ENCODE peak calls at places on chromosomes 3 and 15, in ten cellular contexts. H, F, E, O, Y, M, R, B, L and S are unnamed samples.

GRCh38 chr3:6928064-6928463 is 67.1 kb downstream of the GRM7 start:
- DNase-seq in Y (no peak), E (no peak), H (no peak), O (no peak), B (no peak), M (no peak), F (no peak), R (no peak), L (no peak), S (no peak)

GRCh38 chr3:177195242-177195940 is 1.9 kb downstream of the TBL1XR1 start:
- DNase-seq in H (peak; percentile 22), L (peak; percentile 34), B (no peak), O (peak; percentile 79), R (no peak), F (no peak), M (no peak), Y (no peak), E (no peak), S (peak; percentile 7)

GRCh38 chr15:44177139-44177538 is 17.9 kb downstream of the FRMD5 start:
- DNase-seq in M (no peak), E (no peak), H (no peak), R (no peak), B (no peak), L (no peak), Y (no peak), O (no peak), F (no peak), S (no peak)

GRCh38 chr15:101124731-101125558 is 126.9 kb downstream of the CHSY1 start:
- DNase-seq in R (no peak), M (no peak), F (no peak), O (no peak), Y (peak; percentile 96), H (no peak), B (no peak), L (no peak), E (no peak), S (no peak)

GRCh38 chr3:100634493-100635272 is 25.3 kb downstream of the ADGRG7 start:
- DNase-seq in M (no peak), L (peak; percentile 52), H (peak; percentile 31), F (peak; percentile 10), E (no peak), B (no peak), O (peak; percentile 18), Y (peak; percentile 43), R (no peak), S (peak; percentile 3)

GRCh38 chr15:67009576-67010569 is 55.5 kb upstream of the SMAD3 start:
- DNase-seq in L (no peak), R (no peak), E (no peak), Y (no peak), M (no peak), H (no peak), B (no peak), O (no peak), F (no peak), S (no peak)

GRCh38 chr3:194671511-194671899 is 486 bp downstream of the LSG1 start:
- DNase-seq in H (no peak), O (peak; percentile 60), M (no peak), F (no peak), E (no peak), R (peak; percentile 62), L (peak; percentile 58), Y (peak; percentile 59), B (no peak), S (no peak)

GRCh38 chr3:33211444-33211843 is 7.2 kb downstream of the SUSD5 start:
- DNase-seq in F (no peak), Y (peak; percentile 82), M (no peak), H (no peak), B (no peak), R (no peak), O (no peak), E (no peak), L (peak; percentile 60), S (no peak)

GRCh38 chr3:134364061-134364935 is 9.9 kb downstream of the AMOTL2 start:
- DNase-seq in L (peak; percentile 96), E (peak; percentile 98), F (no peak), H (peak; percentile 56), O (peak; percentile 99), R (no peak), B (peak; percentile 69), M (no peak), Y (peak; percentile 97), S (peak; percentile 95)

GRCh38 chr3:55271549-55271948 is 215.6 kb downstream of the WNT5A start:
- DNase-seq in B (no peak), M (no peak), F (no peak), O (no peak), L (no peak), R (no peak), Y (no peak), H (no peak), E (no peak), S (no peak)

GRCh38 chr3:129576514-129577345 is 29.7 kb downstream of the PLXND1 start:
- DNase-seq in E (peak; percentile 85), R (peak; percentile 71), F (peak; percentile 82), L (no peak), B (no peak), O (no peak), H (peak; percentile 24), Y (no peak), M (peak; percentile 59), S (no peak)

GRCh38 chr15:84387086-84387485 is 151.5 kb downstream of the GOLGA6L4 start:
- DNase-seq in L (no peak), B (no peak), R (no peak), H (no peak), E (no peak), O (no peak), Y (no peak), M (no peak), F (no peak), S (no peak)

GRCh38 chr3:52890735-52891134 is 6.6 kb downstream of the STIMATE start:
- DNase-seq in R (no peak), M (no peak), Y (no peak), H (peak; percentile 47), E (no peak), B (no peak), L (no peak), F (no peak), O (no peak), S (no peak)

GRCh38 chr15:85977586-85977985 is 102.1 kb upstream of the AGBL1 start:
- DNase-seq in E (no peak), H (no peak), F (no peak), O (no peak), L (no peak), Y (no peak), B (no peak), M (no peak), R (no peak), S (no peak)

GRCh38 chr15:78047631-78048409 is 29.7 kb downstream of the TBC1D2B start:
- DNase-seq in M (no peak), L (no peak), E (no peak), F (peak; percentile 32), B (no peak), H (no peak), O (no peak), R (no peak), Y (peak; percentile 64), S (no peak)

GRCh38 chr3:158528306-158528705 is 42.7 kb upstream of the MLF1 start:
- DNase-seq in H (no peak), F (no peak), L (no peak), M (no peak), R (no peak), B (no peak), Y (no peak), O (no peak), E (no peak), S (no peak)

GRCh38 chr3:53836084-53836872 is 9.9 kb downstream of the CHDH start:
- DNase-seq in E (no peak), F (no peak), L (no peak), B (no peak), Y (no peak), R (no peak), M (no peak), H (no peak), O (no peak), S (no peak)

GRCh38 chr3:21705769-21706168 is 45.2 kb downstream of the ZNF385D start:
- DNase-seq in Y (peak; percentile 74), F (no peak), H (no peak), R (no peak), L (peak; percentile 58), M (no peak), E (no peak), B (no peak), O (no peak), S (no peak)

GRCh38 chr3:111589303-111590095 is 5.6 kb downstream of the ZBED2 start:
- DNase-seq in O (no peak), R (no peak), E (no peak), H (no peak), F (no peak), Y (peak; percentile 28), L (peak; percentile 30), B (no peak), M (no peak), S (no peak)

GRCh38 chr3:133742351-133743091 is 3.7 kb upstream of the TF start:
- DNase-seq in H (no peak), L (no peak), E (peak; percentile 70), O (no peak), M (no peak), R (no peak), B (no peak), F (no peak), Y (no peak), S (no peak)

GRCh38 chr3:152421162-152421561 is 152.4 kb downstream of the MBNL1 start:
- DNase-seq in H (no peak), O (no peak), Y (no peak), M (no peak), F (no peak), L (no peak), R (no peak), B (no peak), E (no peak), S (no peak)

GRCh38 chr3:61172684-61173083 is 78.6 kb downstream of the FHIT start:
- DNase-seq in H (no peak), Y (no peak), O (peak; percentile 79), M (no peak), B (peak; percentile 22), L (peak; percentile 33), E (no peak), F (no peak), R (no peak), S (no peak)

GRCh38 chr3:23811117-23811487 is 5.3 kb downstream of the UBE2E1 start:
- DNase-seq in B (no peak), R (peak; percentile 21), E (peak; percentile 68), H (no peak), O (peak; percentile 47), L (peak; percentile 34), Y (no peak), M (no peak), F (no peak), S (no peak)

GRCh38 chr15:52124270-52124878 is 11.8 kb upstream of the BCL2L10 start:
- DNase-seq in O (no peak), E (no peak), F (no peak), H (no peak), M (no peak), B (no peak), Y (peak; percentile 48), L (peak; percentile 24), R (no peak), S (no peak)

GRCh38 chr3:115989927-115990326 is 366.6 kb downstream of the GAP43 start:
- DNase-seq in F (no peak), O (no peak), L (no peak), R (no peak), M (no peak), B (no peak), E (no peak), Y (peak; percentile 88), H (no peak), S (no peak)

GRCh38 chr3:116051040-116051439 is 394.2 kb downstream of the LSAMP start:
- DNase-seq in M (no peak), E (no peak), L (no peak), B (no peak), O (no peak), F (no peak), H (no peak), R (no peak), Y (no peak), S (no peak)